ENCODE peak calls at places on chromosomes 1 and 21, in four cellular contexts. One of them, this sample, is unnamed.
A peak's percentile ranks its signal among the peaks of the same experiment; 100 is the strongest.

GRCh38 chr1:86503477-86504129 is 34.9 kb downstream of the CLCA1 start:
- DNase-seq in pancreas: no peak
- DNase-seq in adrenal gland: peak; percentile 38
- DNase-seq in ovary: peak; percentile 71
- DNase-seq in this sample: no peak

GRCh38 chr21:35450830-35451229 is 401.7 kb upstream of the RUNX1 start:
- DNase-seq in pancreas: no peak
- DNase-seq in adrenal gland: no peak
- DNase-seq in ovary: no peak
- DNase-seq in this sample: no peak

GRCh38 chr1:166233750-166234366 is 67.1 kb upstream of the FAM78B start:
- DNase-seq in pancreas: no peak
- DNase-seq in adrenal gland: no peak
- DNase-seq in ovary: no peak
- DNase-seq in this sample: no peak

GRCh38 chr1:195664628-195665027 is 943.6 kb downstream of the KCNT2 start:
- DNase-seq in pancreas: no peak
- DNase-seq in adrenal gland: no peak
- DNase-seq in ovary: no peak
- DNase-seq in this sample: no peak

GRCh38 chr21:41866274-41866809 is 12.8 kb downstream of the PRDM15 start:
- DNase-seq in pancreas: no peak
- DNase-seq in adrenal gland: no peak
- DNase-seq in ovary: no peak
- DNase-seq in this sample: no peak

GRCh38 chr1:229127301-229127700 is 143.6 kb upstream of the RAB4A start:
- DNase-seq in pancreas: no peak
- DNase-seq in adrenal gland: no peak
- DNase-seq in ovary: no peak
- DNase-seq in this sample: no peak

GRCh38 chr1:53145942-53146708 is 3.7 kb upstream of the SLC1A7 start:
- DNase-seq in pancreas: peak; percentile 86
- DNase-seq in adrenal gland: peak; percentile 28
- DNase-seq in ovary: peak; percentile 82
- DNase-seq in this sample: no peak

GRCh38 chr1:17192394-17193221 is 12.3 kb upstream of the PADI1 start:
- DNase-seq in pancreas: no peak
- DNase-seq in adrenal gland: no peak
- DNase-seq in ovary: peak; percentile 21
- DNase-seq in this sample: no peak

GRCh38 chr1:69328186-69328585 is 239.5 kb upstream of the LRRC7 start:
- DNase-seq in pancreas: no peak
- DNase-seq in adrenal gland: no peak
- DNase-seq in ovary: no peak
- DNase-seq in this sample: no peak

GRCh38 chr1:82978461-82979324 is 1020.2 kb downstream of the TTLL7 start:
- DNase-seq in pancreas: no peak
- DNase-seq in adrenal gland: no peak
- DNase-seq in ovary: no peak
- DNase-seq in this sample: no peak

GRCh38 chr1:245671966-245672767 is 517.4 kb downstream of the KIF26B start:
- DNase-seq in pancreas: no peak
- DNase-seq in adrenal gland: no peak
- DNase-seq in ovary: no peak
- DNase-seq in this sample: no peak

GRCh38 chr1:243254233-243254926 is 701 bp downstream of the CEP170 start:
- DNase-seq in pancreas: peak; percentile 42
- DNase-seq in adrenal gland: peak; percentile 67
- DNase-seq in ovary: no peak
- DNase-seq in this sample: no peak

GRCh38 chr1:16164821-16165364 is 9.0 kb upstream of the EPHA2 start:
- DNase-seq in pancreas: no peak
- DNase-seq in adrenal gland: no peak
- DNase-seq in ovary: no peak
- DNase-seq in this sample: no peak

GRCh38 chr1:187294421-187295201 is 465.9 kb downstream of the PLA2G4A start:
- DNase-seq in pancreas: no peak
- DNase-seq in adrenal gland: no peak
- DNase-seq in ovary: no peak
- DNase-seq in this sample: no peak

GRCh38 chr1:23544444-23545389 is 13.7 kb upstream of the E2F2 start:
- DNase-seq in pancreas: peak; percentile 77
- DNase-seq in adrenal gland: peak; percentile 79
- DNase-seq in ovary: peak; percentile 83
- DNase-seq in this sample: peak; percentile 49

GRCh38 chr1:68197891-68198290 is 34.4 kb downstream of the WLS start:
- DNase-seq in pancreas: no peak
- DNase-seq in adrenal gland: no peak
- DNase-seq in ovary: no peak
- DNase-seq in this sample: no peak

GRCh38 chr1:203219934-203220333 is 9.5 kb downstream of the CHIT1 start:
- DNase-seq in pancreas: no peak
- DNase-seq in adrenal gland: no peak
- DNase-seq in ovary: no peak
- DNase-seq in this sample: no peak

GRCh38 chr1:160167580-160167979 is 16.2 kb downstream of the ATP1A4 start:
- DNase-seq in pancreas: no peak
- DNase-seq in adrenal gland: no peak
- DNase-seq in ovary: no peak
- DNase-seq in this sample: no peak

GRCh38 chr1:108814343-108815125 is 42.4 kb downstream of the AKNAD1 start:
- DNase-seq in pancreas: no peak
- DNase-seq in adrenal gland: no peak
- DNase-seq in ovary: no peak
- DNase-seq in this sample: no peak

GRCh38 chr1:235945775-235946565 is 79.3 kb upstream of the LYST start:
- DNase-seq in pancreas: no peak
- DNase-seq in adrenal gland: no peak
- DNase-seq in ovary: no peak
- DNase-seq in this sample: no peak

GRCh38 chr1:241592273-241592958 is 47.8 kb downstream of the CHML start:
- DNase-seq in pancreas: no peak
- DNase-seq in adrenal gland: no peak
- DNase-seq in ovary: no peak
- DNase-seq in this sample: no peak

GRCh38 chr21:15520811-15521643 is 208.8 kb upstream of the USP25 start:
- DNase-seq in pancreas: no peak
- DNase-seq in adrenal gland: no peak
- DNase-seq in ovary: no peak
- DNase-seq in this sample: no peak

GRCh38 chr1:9927259-9927658 is 15.9 kb downstream of the LZIC start:
- DNase-seq in pancreas: no peak
- DNase-seq in adrenal gland: no peak
- DNase-seq in ovary: no peak
- DNase-seq in this sample: no peak

GRCh38 chr1:15343729-15344128 is 66.0 kb upstream of the EFHD2 start:
- DNase-seq in pancreas: peak; percentile 66
- DNase-seq in adrenal gland: peak; percentile 79
- DNase-seq in ovary: peak; percentile 78
- DNase-seq in this sample: no peak

GRCh38 chr1:64934115-64934880 is 32.1 kb downstream of the JAK1 start:
- DNase-seq in pancreas: no peak
- DNase-seq in adrenal gland: no peak
- DNase-seq in ovary: no peak
- DNase-seq in this sample: no peak

GRCh38 chr1:150362721-150363425 is 1.1 kb upstream of the RPRD2 start:
- DNase-seq in pancreas: no peak
- DNase-seq in adrenal gland: no peak
- DNase-seq in ovary: peak; percentile 59
- DNase-seq in this sample: no peak

GRCh38 chr1:33089457-33089856 is 8.5 kb downstream of the AZIN2 start:
- DNase-seq in pancreas: no peak
- DNase-seq in adrenal gland: no peak
- DNase-seq in ovary: no peak
- DNase-seq in this sample: no peak

GRCh38 chr1:155324717-155325595 is 4.3 kb downstream of the RUSC1 start:
- DNase-seq in pancreas: peak; percentile 78
- DNase-seq in adrenal gland: peak; percentile 68
- DNase-seq in ovary: peak; percentile 78
- DNase-seq in this sample: no peak

GRCh38 chr1:14955402-14955801 is 198.1 kb upstream of the TMEM51 start:
- DNase-seq in pancreas: peak; percentile 85
- DNase-seq in adrenal gland: no peak
- DNase-seq in ovary: no peak
- DNase-seq in this sample: no peak

DNA sequence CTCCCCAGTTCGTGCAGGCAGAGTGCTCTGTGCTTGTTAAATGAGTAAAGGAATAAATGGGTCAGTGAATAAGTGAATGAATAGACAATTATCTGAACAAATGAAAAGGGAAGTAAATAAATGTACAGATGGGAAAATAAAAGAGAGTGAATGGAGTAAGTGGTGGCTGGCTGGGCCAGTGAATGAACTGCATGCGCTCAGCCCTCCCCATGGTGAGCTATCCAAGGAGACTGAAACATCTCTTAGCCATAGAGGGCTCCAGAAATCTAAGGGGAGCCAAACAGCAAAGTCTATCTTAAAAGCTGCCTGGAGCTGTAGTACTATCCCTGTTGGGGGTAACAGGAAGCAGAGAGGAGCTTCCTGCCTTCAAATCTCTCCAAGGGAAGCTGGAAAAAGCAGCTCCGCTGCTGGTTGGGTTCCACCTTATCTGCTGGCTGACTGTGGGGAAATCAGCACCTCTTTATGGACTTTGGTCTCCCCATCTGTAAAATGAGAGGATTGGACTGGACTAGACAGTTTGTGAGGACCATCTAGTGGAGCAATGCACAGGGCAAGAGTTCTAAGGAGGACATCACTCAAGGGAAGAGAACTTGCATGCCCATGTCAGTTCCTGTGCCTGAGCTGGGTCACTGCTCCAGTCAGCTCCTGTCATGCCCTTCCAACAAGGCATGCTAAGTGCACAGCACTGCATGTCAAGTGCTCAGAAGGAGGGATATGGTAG is 77.9 kb downstream of the TRABD2B start:
- DNase-seq in pancreas: no peak
- DNase-seq in adrenal gland: no peak
- DNase-seq in ovary: no peak
- DNase-seq in this sample: no peak
- H3K27me3 ChIP-seq in pancreas: no peaks in the 10 kb centered on the region
- H3K27me3 ChIP-seq in adrenal gland: no peaks in the 10 kb centered on the region
- H3K27me3 ChIP-seq in ovary: no peaks in the 10 kb centered on the region
- H3K27me3 ChIP-seq in this sample: no peaks in the 10 kb centered on the region

DNA sequence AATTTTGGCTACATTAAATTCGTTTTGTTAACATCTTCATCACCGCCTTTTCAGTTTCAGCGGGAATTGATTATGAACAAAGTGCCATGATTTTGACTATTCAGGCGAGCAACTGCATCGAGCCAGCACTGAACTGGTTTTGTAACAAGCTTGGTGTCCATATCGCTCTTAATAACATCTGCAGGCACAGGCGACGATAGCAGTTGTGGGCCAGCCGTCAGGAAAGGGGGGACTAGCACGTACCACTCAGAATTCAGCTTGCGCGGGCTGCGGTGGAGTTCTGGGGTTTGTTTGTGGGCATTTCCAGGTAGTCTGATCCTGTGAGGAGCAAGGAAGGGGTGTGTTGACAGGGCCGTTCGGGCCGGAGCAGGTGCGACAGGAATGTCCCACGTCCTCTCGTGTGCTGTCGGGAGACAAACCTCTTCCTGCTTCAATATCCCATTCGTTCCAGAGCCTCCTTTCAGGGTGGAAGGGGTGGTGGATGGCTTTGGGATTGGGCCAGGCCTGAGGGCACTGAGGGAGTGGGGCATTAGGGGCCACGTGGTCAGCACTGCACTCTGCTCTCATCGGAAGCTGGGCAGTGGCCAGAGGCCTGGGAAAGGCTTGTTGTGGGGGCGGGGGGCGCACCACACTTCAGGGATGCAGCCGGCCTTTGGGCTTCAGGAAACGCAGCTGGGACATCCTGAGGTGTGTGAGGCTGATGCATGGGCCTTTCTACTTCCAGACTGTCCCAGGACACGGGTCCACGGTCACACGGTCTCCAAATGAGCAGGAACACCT is 39.1 kb downstream of the SKI start:
- DNase-seq in pancreas: no peak
- DNase-seq in adrenal gland: no peak
- DNase-seq in ovary: no peak
- DNase-seq in this sample: no peak
- H3K4me1 ChIP-seq in pancreas: no peaks in the 10 kb centered on the region
- H3K4me1 ChIP-seq in adrenal gland: peaks cover 1% of the 10 kb centered on the region
- H3K4me1 ChIP-seq in ovary: peaks cover 49% of the 10 kb centered on the region
- H3K4me1 ChIP-seq in this sample: peaks cover 58% of the 10 kb centered on the region

GRCh38 chr1:204706838-204707509 is 21.4 kb upstream of the LRRN2 start:
- DNase-seq in pancreas: no peak
- DNase-seq in adrenal gland: no peak
- DNase-seq in ovary: no peak
- DNase-seq in this sample: no peak

GRCh38 chr1:204705888-204706837 is 20.6 kb upstream of the LRRN2 start:
- DNase-seq in pancreas: no peak
- DNase-seq in adrenal gland: no peak
- DNase-seq in ovary: no peak
- DNase-seq in this sample: no peak

GRCh38 chr1:204705493-204705811 is 19.9 kb upstream of the LRRN2 start:
- DNase-seq in pancreas: no peak
- DNase-seq in adrenal gland: no peak
- DNase-seq in ovary: no peak
- DNase-seq in this sample: no peak

GRCh38 chr1:204703826-204704612 is 18.5 kb upstream of the LRRN2 start:
- DNase-seq in pancreas: no peak
- DNase-seq in adrenal gland: no peak
- DNase-seq in ovary: no peak
- DNase-seq in this sample: no peak

GRCh38 chr1:204704794-204705492 is 19.4 kb upstream of the LRRN2 start:
- DNase-seq in pancreas: no peak
- DNase-seq in adrenal gland: no peak
- DNase-seq in ovary: no peak
- DNase-seq in this sample: no peak
- H3K27me3 ChIP-seq in pancreas: no peaks in the 10 kb centered on the region
- H3K27me3 ChIP-seq in adrenal gland: no peaks in the 10 kb centered on the region
- H3K27me3 ChIP-seq in ovary: no peaks in the 10 kb centered on the region
- H3K27me3 ChIP-seq in this sample: no peaks in the 10 kb centered on the region

GRCh38 chr1:207852576-207853371 is 58.2 kb downstream of the CD34 start:
- DNase-seq in pancreas: no peak
- DNase-seq in adrenal gland: no peak
- DNase-seq in ovary: no peak
- DNase-seq in this sample: no peak

GRCh38 chr1:207856276-207857023 is 54.5 kb downstream of the CD34 start:
- DNase-seq in pancreas: no peak
- DNase-seq in adrenal gland: no peak
- DNase-seq in ovary: no peak
- DNase-seq in this sample: no peak

GRCh38 chr1:207853372-207853757 is 57.6 kb downstream of the CD34 start:
- DNase-seq in pancreas: no peak
- DNase-seq in adrenal gland: no peak
- DNase-seq in ovary: no peak
- DNase-seq in this sample: no peak

GRCh38 chr1:207851696-207852095 is 59.2 kb downstream of the CD34 start:
- DNase-seq in pancreas: no peak
- DNase-seq in adrenal gland: no peak
- DNase-seq in ovary: no peak
- DNase-seq in this sample: no peak

DNA sequence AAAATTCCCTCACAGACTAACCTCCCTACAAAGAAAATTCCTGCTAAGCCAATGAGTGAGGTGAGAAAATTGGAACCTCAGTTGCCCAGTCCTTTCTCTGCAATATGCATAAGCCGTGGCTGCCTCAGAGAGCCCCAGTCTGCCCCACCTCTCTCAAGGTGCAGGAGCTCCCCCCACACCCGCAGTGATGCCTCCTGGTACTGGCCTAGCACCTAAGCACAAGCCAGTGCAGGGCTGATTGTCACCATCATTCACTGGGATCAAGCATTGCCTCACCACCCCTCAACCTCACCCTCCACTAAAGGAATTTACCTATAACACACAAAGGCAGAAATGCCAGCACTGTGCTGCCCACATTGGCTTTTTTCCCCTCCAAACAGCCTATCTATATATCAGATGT is 56.9 kb downstream of the CD34 start:
- DNase-seq in pancreas: no peak
- DNase-seq in adrenal gland: no peak
- DNase-seq in ovary: no peak
- DNase-seq in this sample: no peak
- H3K4me1 ChIP-seq in pancreas: no peaks in the 10 kb centered on the region
- H3K4me1 ChIP-seq in adrenal gland: peaks cover 10% of the 10 kb centered on the region
- H3K4me1 ChIP-seq in ovary: peaks cover 7% of the 10 kb centered on the region
- H3K4me1 ChIP-seq in this sample: peaks cover 82% of the 10 kb centered on the region